ENCODE peak calls at places on chromosomes 2 and 18, in six cellular contexts. One of them, this sample, is unnamed.

GRCh38 chr2:171923206-171923605 is 945 bp downstream of the HAT1 start:
- DNase-seq in psoas muscle: no peak
- DNase-seq in H1: no peak
- DNase-seq in tibial nerve: no peak
- DNase-seq in HCT116: peak
- DNase-seq in suprapubic skin: no peak
- DNase-seq in this sample: no peak

GRCh38 chr18:54983041-54983686 is 23.9 kb upstream of the CCDC68 start:
- DNase-seq in tibial nerve: no peak
- DNase-seq in psoas muscle: no peak
- DNase-seq in suprapubic skin: no peak
- DNase-seq in H1: no peak
- DNase-seq in HCT116: peak
- DNase-seq in this sample: no peak

GRCh38 chr18:56756971-56757370 is 105.8 kb downstream of the WDR7 start:
- DNase-seq in H1: no peak
- DNase-seq in suprapubic skin: no peak
- DNase-seq in HCT116: no peak
- DNase-seq in psoas muscle: no peak
- DNase-seq in tibial nerve: no peak
- DNase-seq in this sample: no peak

GRCh38 chr2:1721706-1722483 is 22.4 kb downstream of the PXDN start:
- DNase-seq in HCT116: no peak
- DNase-seq in suprapubic skin: no peak
- DNase-seq in H1: no peak
- DNase-seq in tibial nerve: no peak
- DNase-seq in psoas muscle: peak
- DNase-seq in this sample: no peak

GRCh38 chr2:152644197-152644873 is 72.9 kb downstream of the PRPF40A start:
- DNase-seq in tibial nerve: no peak
- DNase-seq in psoas muscle: no peak
- DNase-seq in HCT116: no peak
- DNase-seq in H1: no peak
- DNase-seq in suprapubic skin: no peak
- DNase-seq in this sample: no peak

GRCh38 chr18:45684341-45685115 is 39.5 kb upstream of the SLC14A1 start:
- DNase-seq in suprapubic skin: no peak
- DNase-seq in psoas muscle: no peak
- DNase-seq in tibial nerve: no peak
- DNase-seq in HCT116: no peak
- DNase-seq in H1: no peak
- DNase-seq in this sample: peak

GRCh38 chr2:110853516-110853915 is 121.1 kb downstream of the ACOXL start:
- DNase-seq in psoas muscle: no peak
- DNase-seq in tibial nerve: no peak
- DNase-seq in suprapubic skin: no peak
- DNase-seq in H1: no peak
- DNase-seq in HCT116: peak
- DNase-seq in this sample: no peak

GRCh38 chr2:74399785-74400184 is 19.7 kb upstream of the DCTN1 start:
- DNase-seq in HCT116: peak
- DNase-seq in psoas muscle: no peak
- DNase-seq in tibial nerve: no peak
- DNase-seq in H1: no peak
- DNase-seq in suprapubic skin: no peak
- DNase-seq in this sample: no peak

GRCh38 chr2:64262068-64262467 is 117.8 kb upstream of the PELI1 start:
- DNase-seq in suprapubic skin: no peak
- DNase-seq in H1: no peak
- DNase-seq in HCT116: no peak
- DNase-seq in psoas muscle: no peak
- DNase-seq in tibial nerve: no peak
- DNase-seq in this sample: no peak

GRCh38 chr18:79950440-79951341 is 762 bp downstream of the SLC66A2 start:
- DNase-seq in tibial nerve: no peak
- DNase-seq in suprapubic skin: peak
- DNase-seq in HCT116: no peak
- DNase-seq in psoas muscle: peak
- DNase-seq in H1: no peak
- DNase-seq in this sample: peak

GRCh38 chr2:41966431-41966893 is 81.4 kb upstream of the PKDCC start:
- DNase-seq in H1: no peak
- DNase-seq in psoas muscle: peak
- DNase-seq in tibial nerve: peak
- DNase-seq in HCT116: no peak
- DNase-seq in suprapubic skin: peak
- DNase-seq in this sample: peak

GRCh38 chr2:71843391-71843850 is 304.2 kb downstream of the CYP26B1 start:
- DNase-seq in HCT116: peak
- DNase-seq in tibial nerve: no peak
- DNase-seq in H1: no peak
- DNase-seq in psoas muscle: no peak
- DNase-seq in suprapubic skin: no peak
- DNase-seq in this sample: no peak

GRCh38 chr2:23824777-23825212 is 102.1 kb downstream of the ATAD2B start:
- DNase-seq in psoas muscle: no peak
- DNase-seq in suprapubic skin: no peak
- DNase-seq in tibial nerve: no peak
- DNase-seq in H1: no peak
- DNase-seq in HCT116: peak
- DNase-seq in this sample: no peak

GRCh38 chr18:62200121-62200914 is 13.3 kb downstream of the RELCH start:
- DNase-seq in suprapubic skin: no peak
- DNase-seq in tibial nerve: no peak
- DNase-seq in psoas muscle: no peak
- DNase-seq in H1: no peak
- DNase-seq in HCT116: no peak
- DNase-seq in this sample: no peak

GRCh38 chr18:31587538-31587937 is 4.1 kb upstream of the TTR start:
- DNase-seq in HCT116: no peak
- DNase-seq in psoas muscle: no peak
- DNase-seq in tibial nerve: no peak
- DNase-seq in H1: no peak
- DNase-seq in suprapubic skin: no peak
- DNase-seq in this sample: no peak

GRCh38 chr2:128440666-128441340 is 122.1 kb upstream of the HS6ST1 start:
- DNase-seq in H1: no peak
- DNase-seq in HCT116: no peak
- DNase-seq in suprapubic skin: peak
- DNase-seq in psoas muscle: no peak
- DNase-seq in tibial nerve: no peak
- DNase-seq in this sample: no peak

DNA sequence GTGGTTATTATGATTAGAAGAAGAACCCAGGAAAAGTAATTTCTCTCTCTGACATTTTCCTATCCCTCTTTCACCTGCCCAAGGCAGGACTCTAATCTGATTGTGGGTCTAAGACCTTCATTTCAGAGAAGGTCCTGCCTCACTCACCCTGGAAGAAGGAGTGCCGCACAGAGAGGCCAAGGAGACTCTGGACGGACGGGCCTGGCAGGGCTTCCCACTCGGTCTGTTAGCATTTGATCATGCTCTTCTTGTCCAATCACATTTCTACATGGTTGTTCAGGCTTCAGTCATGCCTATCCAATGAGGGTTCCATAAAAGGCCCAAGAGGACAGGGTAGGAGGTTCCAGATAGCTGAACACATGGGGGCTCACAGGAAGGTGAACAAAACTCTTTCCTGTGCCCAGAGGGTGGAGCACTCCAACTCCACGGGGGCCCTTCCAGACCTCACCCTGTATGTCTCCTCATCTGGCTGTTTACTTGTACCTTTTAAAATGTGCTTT is 27.0 kb downstream of the ZNF892 start:
- DNase-seq in HCT116: no peak
- DNase-seq in psoas muscle: no peak
- DNase-seq in H1: no peak
- DNase-seq in suprapubic skin: no peak
- DNase-seq in tibial nerve: no peak
- DNase-seq in this sample: no peak
- H3K4me3 ChIP-seq in HCT116: no peak
- H3K4me3 ChIP-seq in psoas muscle: no peak
- H3K4me3 ChIP-seq in H1: no peak
- H3K4me3 ChIP-seq in suprapubic skin: no peak
- H3K4me3 ChIP-seq in tibial nerve: no peak
- H3K4me3 ChIP-seq in this sample: no peak

GRCh38 chr2:225556461-225556860 is 157.0 kb downstream of the NYAP2 start:
- DNase-seq in suprapubic skin: no peak
- DNase-seq in H1: no peak
- DNase-seq in psoas muscle: no peak
- DNase-seq in HCT116: no peak
- DNase-seq in tibial nerve: no peak
- DNase-seq in this sample: no peak
- TF ChIP-seq CTCF in suprapubic skin: no peak
- TF ChIP-seq CTCF in H1: no peak
- TF ChIP-seq CTCF in psoas muscle: no peak
- TF ChIP-seq CTCF in HCT116: peak
- TF ChIP-seq CTCF in tibial nerve: no peak
- TF ChIP-seq CTCF in this sample: no peak

DNA sequence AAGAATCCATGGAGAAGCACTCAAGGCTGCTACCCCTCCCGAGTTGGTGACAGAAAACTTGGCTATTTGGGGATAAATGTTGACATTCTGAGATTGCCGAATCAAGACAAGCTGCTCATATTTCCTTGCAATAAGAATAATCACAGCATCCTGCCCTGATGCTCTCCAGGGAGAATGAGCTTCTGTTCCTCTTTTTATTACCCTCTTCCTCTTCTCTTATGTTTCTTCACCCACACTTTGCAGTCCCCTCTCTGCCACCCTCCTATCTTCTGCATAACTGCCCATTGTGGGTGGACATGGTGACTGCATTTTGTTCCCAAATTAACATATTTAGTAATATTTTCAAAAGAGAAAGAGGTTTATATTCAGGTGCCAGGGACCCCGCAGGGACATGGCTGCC is 11.9 kb upstream of the MSGN1 start:
- DNase-seq in H1: no peak
- DNase-seq in psoas muscle: no peak
- DNase-seq in HCT116: no peak
- DNase-seq in suprapubic skin: no peak
- DNase-seq in tibial nerve: no peak
- DNase-seq in this sample: no peak
- H3K4me3 ChIP-seq in H1: no peak
- H3K4me3 ChIP-seq in psoas muscle: no peak
- H3K4me3 ChIP-seq in HCT116: no peak
- H3K4me3 ChIP-seq in suprapubic skin: no peak
- H3K4me3 ChIP-seq in tibial nerve: no peak
- H3K4me3 ChIP-seq in this sample: no peak

GRCh38 chr2:30979822-30980245 is 158.4 kb downstream of the GALNT14 start:
- DNase-seq in HCT116: peak
- DNase-seq in psoas muscle: peak
- DNase-seq in tibial nerve: no peak
- DNase-seq in suprapubic skin: no peak
- DNase-seq in H1: no peak
- DNase-seq in this sample: peak
- TF ChIP-seq CTCF in HCT116: peak
- TF ChIP-seq CTCF in psoas muscle: no peak
- TF ChIP-seq CTCF in tibial nerve: no peak
- TF ChIP-seq CTCF in suprapubic skin: no peak
- TF ChIP-seq CTCF in H1: peak
- TF ChIP-seq CTCF in this sample: no peak